ENCODE peak calls at places on chromosomes 1 and 21, in eight cellular contexts. One of them, this sample, is unnamed.

GRCh38 chr1:180230791-180231505 is 884 bp downstream of the LHX4 start:
- DNase-seq in T-helper 17 cell: no peak
- DNase-seq in CD4-positive, alpha-beta T cell: no peak
- DNase-seq in activated B cell treated with CpG ODN at 0.5 μM for 24 hours: no peak
- DNase-seq in NCI-H1092: no peak
- DNase-seq in non-pigmented ciliary epithelial cell: no peak
- DNase-seq in stimulated activated CD4-positive, alpha-beta T cell treated with anti-CD3 and anti-CD28 coated beads, TNF-alpha, amount 100 ng/mL, for 1 hour: no peak
- DNase-seq in astrocyte of the hippocampus: peak
- DNase-seq in this sample: no peak

GRCh38 chr1:179794669-179795068 is 51.6 kb downstream of the FAM163A start:
- DNase-seq in T-helper 17 cell: no peak
- DNase-seq in CD4-positive, alpha-beta T cell: no peak
- DNase-seq in non-pigmented ciliary epithelial cell: peak
- DNase-seq in stimulated activated CD4-positive, alpha-beta T cell treated with anti-CD3 and anti-CD28 coated beads, TNF-alpha, amount 100 ng/mL, for 1 hour: no peak
- DNase-seq in astrocyte of the hippocampus: peak
- DNase-seq in activated B cell treated with CpG ODN at 0.5 μM for 24 hours: no peak
- DNase-seq in NCI-H1092: no peak
- DNase-seq in this sample: no peak

GRCh38 chr1:183278736-183279591 is 92.9 kb downstream of the LAMC2 start:
- DNase-seq in CD4-positive, alpha-beta T cell: no peak
- DNase-seq in T-helper 17 cell: no peak
- DNase-seq in non-pigmented ciliary epithelial cell: peak
- DNase-seq in stimulated activated CD4-positive, alpha-beta T cell treated with anti-CD3 and anti-CD28 coated beads, TNF-alpha, amount 100 ng/mL, for 1 hour: no peak
- DNase-seq in astrocyte of the hippocampus: peak
- DNase-seq in activated B cell treated with CpG ODN at 0.5 μM for 24 hours: no peak
- DNase-seq in NCI-H1092: no peak
- DNase-seq in this sample: no peak

GRCh38 chr1:110829955-110830553 is 42.9 kb upstream of the CD53 start:
- DNase-seq in stimulated activated CD4-positive, alpha-beta T cell treated with anti-CD3 and anti-CD28 coated beads, TNF-alpha, amount 100 ng/mL, for 1 hour: no peak
- DNase-seq in T-helper 17 cell: no peak
- DNase-seq in activated B cell treated with CpG ODN at 0.5 μM for 24 hours: no peak
- DNase-seq in NCI-H1092: peak
- DNase-seq in astrocyte of the hippocampus: peak
- DNase-seq in CD4-positive, alpha-beta T cell: no peak
- DNase-seq in non-pigmented ciliary epithelial cell: no peak
- DNase-seq in this sample: no peak

GRCh38 chr1:29711582-29712274 is 475.4 kb downstream of the PTPRU start:
- DNase-seq in activated B cell treated with CpG ODN at 0.5 μM for 24 hours: no peak
- DNase-seq in CD4-positive, alpha-beta T cell: no peak
- DNase-seq in T-helper 17 cell: no peak
- DNase-seq in non-pigmented ciliary epithelial cell: no peak
- DNase-seq in astrocyte of the hippocampus: peak
- DNase-seq in NCI-H1092: no peak
- DNase-seq in stimulated activated CD4-positive, alpha-beta T cell treated with anti-CD3 and anti-CD28 coated beads, TNF-alpha, amount 100 ng/mL, for 1 hour: no peak
- DNase-seq in this sample: no peak

GRCh38 chr1:177794316-177794991 is 175.4 kb downstream of the SEC16B start:
- DNase-seq in CD4-positive, alpha-beta T cell: no peak
- DNase-seq in stimulated activated CD4-positive, alpha-beta T cell treated with anti-CD3 and anti-CD28 coated beads, TNF-alpha, amount 100 ng/mL, for 1 hour: no peak
- DNase-seq in activated B cell treated with CpG ODN at 0.5 μM for 24 hours: no peak
- DNase-seq in astrocyte of the hippocampus: no peak
- DNase-seq in NCI-H1092: no peak
- DNase-seq in T-helper 17 cell: no peak
- DNase-seq in non-pigmented ciliary epithelial cell: no peak
- DNase-seq in this sample: no peak

GRCh38 chr1:199593475-199593874 is 434.0 kb upstream of the NR5A2 start:
- DNase-seq in non-pigmented ciliary epithelial cell: no peak
- DNase-seq in T-helper 17 cell: no peak
- DNase-seq in activated B cell treated with CpG ODN at 0.5 μM for 24 hours: no peak
- DNase-seq in astrocyte of the hippocampus: no peak
- DNase-seq in NCI-H1092: no peak
- DNase-seq in stimulated activated CD4-positive, alpha-beta T cell treated with anti-CD3 and anti-CD28 coated beads, TNF-alpha, amount 100 ng/mL, for 1 hour: no peak
- DNase-seq in CD4-positive, alpha-beta T cell: no peak
- DNase-seq in this sample: no peak

GRCh38 chr1:112557385-112557784 is 48.6 kb downstream of the WNT2B start:
- DNase-seq in stimulated activated CD4-positive, alpha-beta T cell treated with anti-CD3 and anti-CD28 coated beads, TNF-alpha, amount 100 ng/mL, for 1 hour: no peak
- DNase-seq in non-pigmented ciliary epithelial cell: no peak
- DNase-seq in NCI-H1092: no peak
- DNase-seq in CD4-positive, alpha-beta T cell: no peak
- DNase-seq in activated B cell treated with CpG ODN at 0.5 μM for 24 hours: no peak
- DNase-seq in T-helper 17 cell: no peak
- DNase-seq in astrocyte of the hippocampus: no peak
- DNase-seq in this sample: no peak

GRCh38 chr1:216173315-216173714 is 249.9 kb downstream of the USH2A start:
- DNase-seq in T-helper 17 cell: no peak
- DNase-seq in CD4-positive, alpha-beta T cell: no peak
- DNase-seq in NCI-H1092: no peak
- DNase-seq in astrocyte of the hippocampus: peak
- DNase-seq in stimulated activated CD4-positive, alpha-beta T cell treated with anti-CD3 and anti-CD28 coated beads, TNF-alpha, amount 100 ng/mL, for 1 hour: no peak
- DNase-seq in activated B cell treated with CpG ODN at 0.5 μM for 24 hours: no peak
- DNase-seq in non-pigmented ciliary epithelial cell: no peak
- DNase-seq in this sample: no peak

GRCh38 chr1:153032677-153033308 is 1.8 kb downstream of the SPRR1B start:
- DNase-seq in CD4-positive, alpha-beta T cell: no peak
- DNase-seq in NCI-H1092: no peak
- DNase-seq in activated B cell treated with CpG ODN at 0.5 μM for 24 hours: no peak
- DNase-seq in astrocyte of the hippocampus: peak
- DNase-seq in stimulated activated CD4-positive, alpha-beta T cell treated with anti-CD3 and anti-CD28 coated beads, TNF-alpha, amount 100 ng/mL, for 1 hour: no peak
- DNase-seq in non-pigmented ciliary epithelial cell: peak
- DNase-seq in T-helper 17 cell: no peak
- DNase-seq in this sample: peak

GRCh38 chr1:149993764-149994163 is 16.8 kb downstream of the OTUD7B start:
- DNase-seq in T-helper 17 cell: no peak
- DNase-seq in non-pigmented ciliary epithelial cell: no peak
- DNase-seq in CD4-positive, alpha-beta T cell: no peak
- DNase-seq in NCI-H1092: no peak
- DNase-seq in stimulated activated CD4-positive, alpha-beta T cell treated with anti-CD3 and anti-CD28 coated beads, TNF-alpha, amount 100 ng/mL, for 1 hour: no peak
- DNase-seq in activated B cell treated with CpG ODN at 0.5 μM for 24 hours: no peak
- DNase-seq in astrocyte of the hippocampus: no peak
- DNase-seq in this sample: no peak

GRCh38 chr21:41643246-41643966 is 123.4 kb downstream of the RIPK4 start:
- DNase-seq in CD4-positive, alpha-beta T cell: no peak
- DNase-seq in astrocyte of the hippocampus: peak
- DNase-seq in stimulated activated CD4-positive, alpha-beta T cell treated with anti-CD3 and anti-CD28 coated beads, TNF-alpha, amount 100 ng/mL, for 1 hour: no peak
- DNase-seq in non-pigmented ciliary epithelial cell: no peak
- DNase-seq in T-helper 17 cell: no peak
- DNase-seq in NCI-H1092: no peak
- DNase-seq in activated B cell treated with CpG ODN at 0.5 μM for 24 hours: no peak
- DNase-seq in this sample: no peak

GRCh38 chr1:10286244-10286643 is 75.9 kb downstream of the KIF1B start:
- DNase-seq in NCI-H1092: no peak
- DNase-seq in T-helper 17 cell: no peak
- DNase-seq in activated B cell treated with CpG ODN at 0.5 μM for 24 hours: no peak
- DNase-seq in CD4-positive, alpha-beta T cell: no peak
- DNase-seq in astrocyte of the hippocampus: peak
- DNase-seq in non-pigmented ciliary epithelial cell: no peak
- DNase-seq in stimulated activated CD4-positive, alpha-beta T cell treated with anti-CD3 and anti-CD28 coated beads, TNF-alpha, amount 100 ng/mL, for 1 hour: no peak
- DNase-seq in this sample: no peak

GRCh38 chr1:111707906-111708305 is 31.3 kb downstream of the INKA2 start:
- DNase-seq in astrocyte of the hippocampus: peak
- DNase-seq in CD4-positive, alpha-beta T cell: no peak
- DNase-seq in NCI-H1092: no peak
- DNase-seq in activated B cell treated with CpG ODN at 0.5 μM for 24 hours: no peak
- DNase-seq in T-helper 17 cell: no peak
- DNase-seq in non-pigmented ciliary epithelial cell: no peak
- DNase-seq in stimulated activated CD4-positive, alpha-beta T cell treated with anti-CD3 and anti-CD28 coated beads, TNF-alpha, amount 100 ng/mL, for 1 hour: no peak
- DNase-seq in this sample: no peak

GRCh38 chr1:27954186-27954585 is 5.6 kb upstream of the XKR8 start:
- DNase-seq in CD4-positive, alpha-beta T cell: no peak
- DNase-seq in activated B cell treated with CpG ODN at 0.5 μM for 24 hours: no peak
- DNase-seq in stimulated activated CD4-positive, alpha-beta T cell treated with anti-CD3 and anti-CD28 coated beads, TNF-alpha, amount 100 ng/mL, for 1 hour: no peak
- DNase-seq in NCI-H1092: no peak
- DNase-seq in non-pigmented ciliary epithelial cell: no peak
- DNase-seq in T-helper 17 cell: no peak
- DNase-seq in astrocyte of the hippocampus: no peak
- DNase-seq in this sample: no peak

GRCh38 chr1:201528631-201529260 is 10.2 kb upstream of the NAV1 start:
- DNase-seq in astrocyte of the hippocampus: no peak
- DNase-seq in NCI-H1092: no peak
- DNase-seq in T-helper 17 cell: no peak
- DNase-seq in stimulated activated CD4-positive, alpha-beta T cell treated with anti-CD3 and anti-CD28 coated beads, TNF-alpha, amount 100 ng/mL, for 1 hour: no peak
- DNase-seq in activated B cell treated with CpG ODN at 0.5 μM for 24 hours: no peak
- DNase-seq in non-pigmented ciliary epithelial cell: no peak
- DNase-seq in CD4-positive, alpha-beta T cell: no peak
- DNase-seq in this sample: no peak

GRCh38 chr1:119253366-119253765 is 112.9 kb upstream of the WARS2 start:
- DNase-seq in astrocyte of the hippocampus: no peak
- DNase-seq in stimulated activated CD4-positive, alpha-beta T cell treated with anti-CD3 and anti-CD28 coated beads, TNF-alpha, amount 100 ng/mL, for 1 hour: no peak
- DNase-seq in T-helper 17 cell: no peak
- DNase-seq in activated B cell treated with CpG ODN at 0.5 μM for 24 hours: no peak
- DNase-seq in NCI-H1092: no peak
- DNase-seq in non-pigmented ciliary epithelial cell: peak
- DNase-seq in CD4-positive, alpha-beta T cell: no peak
- DNase-seq in this sample: no peak

GRCh38 chr1:203467550-203467921 is 8.1 kb upstream of the PRELP start:
- DNase-seq in astrocyte of the hippocampus: no peak
- DNase-seq in stimulated activated CD4-positive, alpha-beta T cell treated with anti-CD3 and anti-CD28 coated beads, TNF-alpha, amount 100 ng/mL, for 1 hour: no peak
- DNase-seq in activated B cell treated with CpG ODN at 0.5 μM for 24 hours: no peak
- DNase-seq in NCI-H1092: no peak
- DNase-seq in T-helper 17 cell: no peak
- DNase-seq in non-pigmented ciliary epithelial cell: no peak
- DNase-seq in CD4-positive, alpha-beta T cell: no peak
- DNase-seq in this sample: no peak

GRCh38 chr1:200890818-200891773 is 3.6 kb upstream of the INAVA start:
- DNase-seq in NCI-H1092: no peak
- DNase-seq in T-helper 17 cell: no peak
- DNase-seq in stimulated activated CD4-positive, alpha-beta T cell treated with anti-CD3 and anti-CD28 coated beads, TNF-alpha, amount 100 ng/mL, for 1 hour: no peak
- DNase-seq in non-pigmented ciliary epithelial cell: no peak
- DNase-seq in activated B cell treated with CpG ODN at 0.5 μM for 24 hours: no peak
- DNase-seq in CD4-positive, alpha-beta T cell: no peak
- DNase-seq in astrocyte of the hippocampus: peak
- DNase-seq in this sample: peak

GRCh38 chr1:115670476-115671175 is 28.9 kb downstream of the VANGL1 start:
- DNase-seq in stimulated activated CD4-positive, alpha-beta T cell treated with anti-CD3 and anti-CD28 coated beads, TNF-alpha, amount 100 ng/mL, for 1 hour: no peak
- DNase-seq in NCI-H1092: peak
- DNase-seq in T-helper 17 cell: no peak
- DNase-seq in non-pigmented ciliary epithelial cell: no peak
- DNase-seq in activated B cell treated with CpG ODN at 0.5 μM for 24 hours: no peak
- DNase-seq in astrocyte of the hippocampus: peak
- DNase-seq in CD4-positive, alpha-beta T cell: no peak
- DNase-seq in this sample: peak

GRCh38 chr1:114669562-114670082 is at the start of gene DENND2C:
- DNase-seq in T-helper 17 cell: no peak
- DNase-seq in activated B cell treated with CpG ODN at 0.5 μM for 24 hours: no peak
- DNase-seq in non-pigmented ciliary epithelial cell: no peak
- DNase-seq in CD4-positive, alpha-beta T cell: no peak
- DNase-seq in NCI-H1092: no peak
- DNase-seq in astrocyte of the hippocampus: no peak
- DNase-seq in stimulated activated CD4-positive, alpha-beta T cell treated with anti-CD3 and anti-CD28 coated beads, TNF-alpha, amount 100 ng/mL, for 1 hour: no peak
- DNase-seq in this sample: no peak

GRCh38 chr1:147771216-147772125 is 11.1 kb upstream of the GJA5 start:
- DNase-seq in stimulated activated CD4-positive, alpha-beta T cell treated with anti-CD3 and anti-CD28 coated beads, TNF-alpha, amount 100 ng/mL, for 1 hour: no peak
- DNase-seq in astrocyte of the hippocampus: no peak
- DNase-seq in NCI-H1092: no peak
- DNase-seq in T-helper 17 cell: no peak
- DNase-seq in CD4-positive, alpha-beta T cell: no peak
- DNase-seq in activated B cell treated with CpG ODN at 0.5 μM for 24 hours: no peak
- DNase-seq in non-pigmented ciliary epithelial cell: no peak
- DNase-seq in this sample: no peak

GRCh38 chr1:48109390-48110009 is 112.3 kb upstream of the TRABD2B start:
- DNase-seq in astrocyte of the hippocampus: peak
- DNase-seq in NCI-H1092: peak
- DNase-seq in T-helper 17 cell: no peak
- DNase-seq in activated B cell treated with CpG ODN at 0.5 μM for 24 hours: no peak
- DNase-seq in stimulated activated CD4-positive, alpha-beta T cell treated with anti-CD3 and anti-CD28 coated beads, TNF-alpha, amount 100 ng/mL, for 1 hour: no peak
- DNase-seq in non-pigmented ciliary epithelial cell: peak
- DNase-seq in CD4-positive, alpha-beta T cell: no peak
- DNase-seq in this sample: peak

GRCh38 chr1:53653631-53654030 is 85.3 kb downstream of the GLIS1 start:
- DNase-seq in CD4-positive, alpha-beta T cell: no peak
- DNase-seq in stimulated activated CD4-positive, alpha-beta T cell treated with anti-CD3 and anti-CD28 coated beads, TNF-alpha, amount 100 ng/mL, for 1 hour: no peak
- DNase-seq in NCI-H1092: no peak
- DNase-seq in non-pigmented ciliary epithelial cell: no peak
- DNase-seq in T-helper 17 cell: no peak
- DNase-seq in astrocyte of the hippocampus: no peak
- DNase-seq in activated B cell treated with CpG ODN at 0.5 μM for 24 hours: no peak
- DNase-seq in this sample: no peak

GRCh38 chr1:30801826-30802198 is 44.2 kb upstream of the LAPTM5 start:
- DNase-seq in CD4-positive, alpha-beta T cell: peak
- DNase-seq in astrocyte of the hippocampus: peak
- DNase-seq in non-pigmented ciliary epithelial cell: no peak
- DNase-seq in T-helper 17 cell: peak
- DNase-seq in activated B cell treated with CpG ODN at 0.5 μM for 24 hours: peak
- DNase-seq in NCI-H1092: peak
- DNase-seq in stimulated activated CD4-positive, alpha-beta T cell treated with anti-CD3 and anti-CD28 coated beads, TNF-alpha, amount 100 ng/mL, for 1 hour: peak
- DNase-seq in this sample: peak

GRCh38 chr1:2327841-2328240 is 63.5 kb downstream of the MORN1 start:
- DNase-seq in astrocyte of the hippocampus: no peak
- DNase-seq in stimulated activated CD4-positive, alpha-beta T cell treated with anti-CD3 and anti-CD28 coated beads, TNF-alpha, amount 100 ng/mL, for 1 hour: no peak
- DNase-seq in activated B cell treated with CpG ODN at 0.5 μM for 24 hours: no peak
- DNase-seq in CD4-positive, alpha-beta T cell: no peak
- DNase-seq in T-helper 17 cell: no peak
- DNase-seq in non-pigmented ciliary epithelial cell: no peak
- DNase-seq in NCI-H1092: no peak
- DNase-seq in this sample: no peak

GRCh38 chr1:30912913-30913652 is 4.5 kb upstream of the SDC3 start:
- DNase-seq in astrocyte of the hippocampus: no peak
- DNase-seq in T-helper 17 cell: no peak
- DNase-seq in stimulated activated CD4-positive, alpha-beta T cell treated with anti-CD3 and anti-CD28 coated beads, TNF-alpha, amount 100 ng/mL, for 1 hour: no peak
- DNase-seq in activated B cell treated with CpG ODN at 0.5 μM for 24 hours: no peak
- DNase-seq in NCI-H1092: no peak
- DNase-seq in non-pigmented ciliary epithelial cell: no peak
- DNase-seq in CD4-positive, alpha-beta T cell: no peak
- DNase-seq in this sample: no peak

GRCh38 chr1:228216371-228217320 is 8.8 kb downstream of the OBSCN start:
- DNase-seq in stimulated activated CD4-positive, alpha-beta T cell treated with anti-CD3 and anti-CD28 coated beads, TNF-alpha, amount 100 ng/mL, for 1 hour: no peak
- DNase-seq in CD4-positive, alpha-beta T cell: no peak
- DNase-seq in astrocyte of the hippocampus: no peak
- DNase-seq in NCI-H1092: peak
- DNase-seq in non-pigmented ciliary epithelial cell: no peak
- DNase-seq in activated B cell treated with CpG ODN at 0.5 μM for 24 hours: no peak
- DNase-seq in T-helper 17 cell: no peak
- DNase-seq in this sample: no peak

GRCh38 chr1:226027861-226028260 is 28.7 kb upstream of the SDE2 start:
- DNase-seq in stimulated activated CD4-positive, alpha-beta T cell treated with anti-CD3 and anti-CD28 coated beads, TNF-alpha, amount 100 ng/mL, for 1 hour: no peak
- DNase-seq in T-helper 17 cell: no peak
- DNase-seq in non-pigmented ciliary epithelial cell: no peak
- DNase-seq in activated B cell treated with CpG ODN at 0.5 μM for 24 hours: no peak
- DNase-seq in CD4-positive, alpha-beta T cell: no peak
- DNase-seq in NCI-H1092: no peak
- DNase-seq in astrocyte of the hippocampus: no peak
- DNase-seq in this sample: no peak